ENCODE peak calls at places on chromosomes 1 and 21, in nine cellular contexts. G is adrenal gland, S is BJ, J is heart left ventricle, L is uterus, R is IMR-90, H is kidney epithelial cell, Z is neural progenitor cell, O is NT2/D1. X is an unnamed sample.

GRCh38 chr1:68051475-68051874 is 1.0 kb upstream of the DIRAS3 start:
- DNase-seq in L (peak; percentile 37), Z (peak; percentile 83), O (peak; percentile 66), H (peak; percentile 18), R (peak; percentile 68), S (no peak), J (peak; percentile 54), G (peak; percentile 62), X (peak; percentile 73)

GRCh38 chr1:207202480-207202879 is 98.4 kb downstream of the C4BPA start:
- DNase-seq in Z (no peak), G (no peak), L (no peak), O (no peak), R (no peak), H (no peak), S (no peak), J (no peak), X (no peak)

GRCh38 chr1:33430751-33431593 is at the start of gene PHC2:
- DNase-seq in J (peak; percentile 97), S (peak; percentile 77), H (peak; percentile 89), L (peak; percentile 97), O (peak; percentile 98), R (peak; percentile 94), G (peak; percentile 98), Z (peak; percentile 99), X (peak; percentile 98)

GRCh38 chr1:215704089-215704860 is 137.2 kb downstream of the KCTD3 start:
- DNase-seq in O (no peak), S (no peak), R (peak; percentile 66), H (no peak), L (no peak), Z (no peak), J (no peak), G (no peak), X (no peak)

GRCh38 chr1:245332513-245332912 is 177.7 kb downstream of the KIF26B start:
- DNase-seq in R (peak; percentile 7), L (no peak), G (no peak), H (no peak), J (no peak), O (no peak), Z (no peak), S (no peak), X (no peak)

GRCh38 chr21:41631564-41632461 is 123.9 kb upstream of the TMPRSS2 start:
- DNase-seq in R (no peak), L (no peak), J (no peak), O (no peak), H (no peak), Z (no peak), S (no peak), G (no peak), X (no peak)

GRCh38 chr1:89179343-89179742 is 3.5 kb upstream of the GBP7 start:
- DNase-seq in O (no peak), S (no peak), R (no peak), H (no peak), J (no peak), Z (no peak), L (no peak), G (no peak), X (no peak)

GRCh38 chr1:63024132-63024531 is 240.2 kb downstream of the ATG4C start:
- DNase-seq in S (no peak), Z (no peak), H (no peak), L (no peak), J (no peak), G (no peak), O (no peak), R (peak; percentile 0), X (no peak)

GRCh38 chr1:226865590-226865989 is 4.8 kb upstream of the PSEN2 start:
- DNase-seq in S (no peak), G (no peak), Z (no peak), J (no peak), O (no peak), R (no peak), L (no peak), H (no peak), X (no peak)

GRCh38 chr1:156889802-156890585 is 3.5 kb upstream of the PEAR1 start:
- DNase-seq in H (peak; percentile 44), O (peak; percentile 97), Z (peak; percentile 89), G (peak; percentile 90), J (peak; percentile 81), S (no peak), R (peak; percentile 75), L (peak; percentile 81), X (peak; percentile 91)

GRCh38 chr1:225772323-225772768 is 5.3 kb upstream of the SRP9 start:
- DNase-seq in H (peak; percentile 61), L (peak; percentile 88), Z (peak; percentile 92), S (no peak), R (peak; percentile 88), J (peak; percentile 82), O (peak; percentile 95), G (peak; percentile 91), X (peak; percentile 77)

GRCh38 chr1:49356594-49356993 is 579.9 kb upstream of the BEND5 start:
- DNase-seq in J (no peak), H (no peak), S (no peak), Z (no peak), L (no peak), R (no peak), O (peak; percentile 68), G (no peak), X (no peak)

GRCh38 chr1:145871994-145872411 is 13.1 kb upstream of the PIAS3 start:
- DNase-seq in O (no peak), L (no peak), J (peak; percentile 36), R (peak; percentile 46), G (no peak), S (no peak), Z (peak; percentile 48), H (no peak), X (peak; percentile 81)

GRCh38 chr1:31905681-31906080 is 32.5 kb downstream of the PTP4A2 start:
- DNase-seq in J (no peak), R (no peak), L (no peak), H (no peak), O (no peak), Z (no peak), G (no peak), S (no peak), X (no peak)

DNA sequence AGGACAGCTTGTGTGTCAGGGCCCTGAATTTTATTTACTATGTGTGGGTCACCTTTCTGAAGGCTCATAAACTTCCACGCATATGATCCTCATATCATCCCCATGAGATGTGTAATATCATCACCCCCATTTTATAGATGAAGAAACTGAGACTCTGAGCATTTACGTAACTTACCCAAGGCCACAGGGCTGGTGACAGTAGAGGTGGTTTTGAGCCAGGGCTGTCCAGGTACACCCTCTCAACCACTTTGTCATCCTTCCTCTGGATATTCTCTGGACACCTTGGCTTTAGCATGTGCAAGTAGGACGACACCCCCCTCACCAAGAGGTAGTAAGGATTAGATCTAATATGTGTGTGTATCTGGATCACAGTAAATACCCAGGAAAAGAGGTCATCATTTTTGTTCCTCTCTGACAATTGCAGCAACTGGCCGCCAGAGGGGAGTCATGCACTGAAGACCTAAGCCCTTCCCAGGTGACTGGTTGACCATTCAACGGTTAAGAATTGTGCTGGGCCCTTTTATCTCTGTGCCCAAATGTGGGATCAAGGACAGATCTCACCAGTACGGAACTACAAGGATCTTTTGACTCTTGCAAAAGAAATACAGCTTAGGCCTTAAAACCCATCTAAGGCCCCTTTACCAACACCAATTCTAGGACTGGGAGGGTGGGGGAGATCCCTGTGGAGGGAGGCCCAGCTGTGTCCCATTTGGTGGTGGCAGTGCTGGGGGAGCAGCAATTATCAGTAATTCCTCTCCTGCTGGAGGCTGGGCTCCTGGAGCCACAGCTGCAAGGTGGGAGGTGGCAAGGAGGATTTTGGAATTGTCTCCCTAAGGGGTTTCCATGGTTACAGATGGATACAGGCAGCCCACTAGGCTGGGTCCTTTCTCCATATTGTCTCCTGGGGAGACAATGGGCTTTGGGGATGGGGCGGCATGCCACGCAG is 13.7 kb upstream of the E2F2 start:
- DNase-seq in R (peak; percentile 83), Z (peak; percentile 92), S (no peak), G (peak; percentile 92), L (peak; percentile 79), H (no peak), O (no peak), J (peak; percentile 80), X (peak; percentile 83)
- H3K4me3 ChIP-seq in R (no peak overlapping the region), Z (no peak overlapping the region), S (no peak overlapping the region), G (no peak overlapping the region), L (no peak overlapping the region), H (no peak overlapping the region), O (no peak overlapping the region), J (no peak overlapping the region), X (no peak overlapping the region)

DNA sequence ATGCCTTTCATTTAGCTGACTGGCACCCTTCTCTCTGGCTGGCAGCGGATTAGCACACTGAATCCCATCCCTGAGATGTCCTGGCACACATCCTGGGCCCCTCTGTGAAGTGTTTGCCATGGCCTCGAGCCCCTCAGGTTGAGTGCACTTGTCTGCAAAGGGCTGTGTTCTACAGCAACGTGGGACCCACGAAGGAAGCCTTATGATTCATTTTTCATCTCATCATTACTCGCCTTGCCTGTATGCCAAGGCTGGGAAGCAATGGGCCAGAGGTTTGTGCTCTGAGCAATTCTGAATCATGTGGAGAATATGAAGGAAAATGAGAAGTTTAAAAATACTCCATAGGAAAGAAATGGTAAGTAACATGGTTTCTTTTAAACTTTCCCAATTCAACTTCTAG is 124.8 kb upstream of the LMO4 start:
- DNase-seq in Z (no peak), O (no peak), S (no peak), G (no peak), L (no peak), J (no peak), R (peak; percentile 74), H (no peak), X (no peak)
- H3K36me3 ChIP-seq in Z (no peaks in the 10 kb centered on the region), O (no peaks in the 10 kb centered on the region), S (no peaks in the 10 kb centered on the region), G (no peaks in the 10 kb centered on the region), L (no peaks in the 10 kb centered on the region), J (no peaks in the 10 kb centered on the region), R (no peaks in the 10 kb centered on the region), H (no peaks in the 10 kb centered on the region), X (no peaks in the 10 kb centered on the region)

GRCh38 chr1:5493708-5494390 is 498.4 kb downstream of the NPHP4 start:
- DNase-seq in O (no peak), Z (no peak), R (no peak), J (no peak), S (no peak), G (no peak), H (no peak), L (no peak), X (no peak)

GRCh38 chr1:5497471-5497870 is 494.8 kb downstream of the NPHP4 start:
- DNase-seq in S (no peak), J (no peak), L (no peak), O (no peak), H (no peak), G (no peak), R (no peak), Z (no peak), X (no peak)

GRCh38 chr1:5495596-5496410 is 496.4 kb downstream of the NPHP4 start:
- DNase-seq in R (no peak), O (no peak), G (no peak), Z (no peak), J (no peak), S (no peak), L (no peak), H (no peak), X (no peak)

GRCh38 chr1:5492861-5493260 is 499.4 kb downstream of the NPHP4 start:
- DNase-seq in G (no peak), H (no peak), J (no peak), S (no peak), R (no peak), O (no peak), Z (no peak), L (no peak), X (no peak)

GRCh38 chr1:5494518-5494917 is 497.7 kb downstream of the NPHP4 start:
- DNase-seq in R (no peak), G (no peak), O (no peak), S (no peak), L (no peak), H (no peak), J (no peak), Z (no peak), X (no peak)
- H3K27me3 ChIP-seq in R (no peaks in the 10 kb centered on the region), G (peaks cover 5% of the 10 kb centered on the region), O (no peaks in the 10 kb centered on the region), S (no peaks in the 10 kb centered on the region), L (no peaks in the 10 kb centered on the region), H (no peaks in the 10 kb centered on the region), J (peaks cover 6% of the 10 kb centered on the region), Z (no peaks in the 10 kb centered on the region), X (no peaks in the 10 kb centered on the region)

GRCh38 chr1:16153110-16153998 is 2.5 kb downstream of the EPHA2 start:
- DNase-seq in J (no peak), H (no peak), L (no peak), O (no peak), G (no peak), R (no peak), Z (peak; percentile 75), S (no peak), X (peak; percentile 82)
- H3K4me3 ChIP-seq in J (peak overlapping the region; percentile 30), H (peak overlapping the region; percentile 79), L (peak overlapping the region; percentile 59), O (peak overlapping the region; percentile 78), G (no peak overlapping the region), R (peak overlapping the region; percentile 83), Z (peak overlapping the region; percentile 77), S (peak overlapping the region; percentile 80), X (peak overlapping the region; percentile 96)

X was measured in H7.